ENCODE peak calls at places on chromosomes 5 and 9, in five cellular contexts. D is GM10248, A is fibroblast of pulmonary artery, P is dorsolateral prefrontal cortex, J is A549. T is an unnamed sample.

GRCh38 chr5:168471785-168472184 is 14.5 kb upstream of the RARS1 start:
- DNase-seq in D (no peak), J (no peak), A (no peak), P (no peak), T (no peak)

GRCh38 chr5:25459082-25459481 is 814.3 kb upstream of the CDH10 start:
- DNase-seq in A (no peak), D (no peak), P (no peak), J (no peak), T (no peak)

GRCh38 chr9:111572945-111573604 is 26.4 kb downstream of the PTGR1 start:
- DNase-seq in J (no peak), P (no peak), D (no peak), A (peak), T (no peak)

GRCh38 chr5:109324941-109325340 is 84.8 kb downstream of the PJA2 start:
- DNase-seq in P (no peak), A (peak), J (no peak), D (no peak), T (no peak)

GRCh38 chr5:175133185-175133584 is 310.8 kb downstream of the DRD1 start:
- DNase-seq in D (no peak), A (no peak), P (no peak), J (no peak), T (no peak)

GRCh38 chr9:124263158-124263557 is 5.4 kb downstream of the NEK6 start:
- DNase-seq in D (no peak), A (no peak), P (no peak), J (no peak), T (no peak)

GRCh38 chr5:91281409-91281808 is 101.7 kb downstream of the ARRDC3 start:
- DNase-seq in J (no peak), P (no peak), D (no peak), A (peak), T (no peak)

GRCh38 chr5:154755361-154756202 is at the start of gene LARP1:
- DNase-seq in J (no peak), D (peak), P (peak), A (peak), T (peak)

GRCh38 chr9:89996717-89997116 is 391.9 kb downstream of the GADD45G start:
- DNase-seq in J (no peak), D (no peak), P (no peak), A (no peak), T (no peak)

GRCh38 chr5:81762853-81763252 is 12.0 kb upstream of the SSBP2 start:
- DNase-seq in D (no peak), A (no peak), J (no peak), P (no peak), T (no peak)

GRCh38 chr9:33129886-33130284 is 37.3 kb downstream of the B4GALT1 start:
- DNase-seq in P (no peak), J (no peak), D (peak), A (no peak), T (no peak)

GRCh38 chr5:157345067-157345466 is 79.1 kb downstream of the CYFIP2 start:
- DNase-seq in A (no peak), D (no peak), P (no peak), J (no peak), T (no peak)

GRCh38 chr9:117414906-117415583 is at the start of gene ASTN2:
- DNase-seq in D (peak), J (no peak), P (peak), A (no peak), T (peak)

GRCh38 chr5:180052211-180052818 is 19.2 kb downstream of the RNF130 start:
- DNase-seq in P (no peak), D (no peak), A (no peak), J (no peak), T (no peak)

GRCh38 chr5:143235423-143235822 is 168.1 kb downstream of the NR3C1 start:
- DNase-seq in P (no peak), A (peak), J (no peak), D (no peak), T (no peak)

GRCh38 chr9:131432597-131433301 is 38.9 kb downstream of the PRRC2B start:
- DNase-seq in A (peak), J (no peak), P (no peak), D (no peak), T (no peak)

GRCh38 chr5:22612928-22613327 is 240.2 kb downstream of the CDH12 start:
- DNase-seq in J (no peak), D (no peak), P (no peak), A (no peak), T (no peak)

GRCh38 chr5:11617080-11617479 is 287.2 kb downstream of the CTNND2 start:
- DNase-seq in P (no peak), D (no peak), J (no peak), A (no peak), T (no peak)

GRCh38 chr5:82058710-82059109 is 86.9 kb downstream of the ATG10 start:
- DNase-seq in D (no peak), P (no peak), A (peak), J (no peak), T (no peak)

GRCh38 chr5:115486728-115487127 is 57.8 kb downstream of the FEM1C start:
- DNase-seq in J (no peak), A (no peak), D (no peak), P (no peak), T (no peak)

GRCh38 chr5:125703616-125704015 is 719.6 kb upstream of the GRAMD2B start:
- DNase-seq in D (no peak), P (no peak), A (no peak), J (no peak), T (no peak)

GRCh38 chr9:75866273-75866871 is 24.1 kb upstream of the PCSK5 start:
- DNase-seq in J (no peak), A (peak), P (no peak), D (peak), T (peak)

GRCh38 chr5:40437452-40437861 is 242.3 kb upstream of the PTGER4 start:
- DNase-seq in P (no peak), D (peak), A (peak), J (no peak), T (peak)

GRCh38 chr9:109372246-109372645 is 51.4 kb upstream of the EPB41L4B start:
- DNase-seq in P (no peak), D (no peak), A (no peak), J (no peak), T (no peak)

GRCh38 chr5:57302164-57302563 is 128.3 kb downstream of the GPBP1 start:
- DNase-seq in D (no peak), J (no peak), P (no peak), A (peak), T (no peak)

GRCh38 chr5:10793785-10794184 is 32.8 kb upstream of the DAP start:
- DNase-seq in A (no peak), P (no peak), D (no peak), J (no peak), T (no peak)

GRCh38 chr5:75534734-75535133 is 23.0 kb downstream of the POLK start:
- DNase-seq in P (no peak), D (no peak), J (no peak), A (no peak), T (no peak)

GRCh38 chr5:122600924-122601323 is 174.0 kb upstream of the SNX2 start:
- DNase-seq in J (no peak), A (no peak), P (no peak), D (no peak), T (no peak)

GRCh38 chr9:70297141-70297540 is 38.4 kb downstream of the SMC5 start:
- DNase-seq in D (no peak), P (no peak), A (no peak), J (no peak), T (no peak)

GRCh38 chr5:133140311-133140710 is 88.5 kb downstream of the HSPA4 start:
- DNase-seq in J (no peak), P (no peak), A (no peak), D (no peak), T (no peak)

GRCh38 chr9:121844090-121844489 is 192.7 kb downstream of the DAB2IP start:
- DNase-seq in A (peak), D (no peak), P (no peak), J (no peak), T (no peak)

GRCh38 chr9:20139755-20140154 is 350.9 kb upstream of the SLC24A2 start:
- DNase-seq in D (no peak), P (no peak), A (no peak), J (no peak), T (no peak)

GRCh38 chr5:140926903-140927573 is 939 bp downstream of the PCDHAC1 start:
- DNase-seq in J (no peak), A (no peak), D (no peak), P (no peak), T (no peak)

GRCh38 chr5:142537938-142538337 is 148.0 kb downstream of the FGF1 start:
- DNase-seq in J (no peak), D (no peak), P (no peak), A (peak), T (no peak)

GRCh38 chr9:2017209-2017458 is 2.0 kb downstream of the SMARCA2 start:
- DNase-seq in J (no peak), D (no peak), A (no peak), P (no peak), T (no peak)

GRCh38 chr5:43008369-43009158 is 31.6 kb downstream of the ANXA2R start:
- DNase-seq in P (peak), A (peak), D (peak), J (peak), T (peak)

GRCh38 chr5:43014522-43014921 is 25.6 kb downstream of the ANXA2R start:
- DNase-seq in D (no peak), A (no peak), J (no peak), P (no peak), T (no peak)

GRCh38 chr5:43007246-43007910 is 32.7 kb downstream of the ANXA2R start:
- DNase-seq in A (peak), P (peak), J (peak), D (peak), T (peak)

GRCh38 chr5:43007911-43008368 is 32.2 kb downstream of the ANXA2R start:
- DNase-seq in P (no peak), D (peak), A (peak), J (peak), T (peak)

DNA sequence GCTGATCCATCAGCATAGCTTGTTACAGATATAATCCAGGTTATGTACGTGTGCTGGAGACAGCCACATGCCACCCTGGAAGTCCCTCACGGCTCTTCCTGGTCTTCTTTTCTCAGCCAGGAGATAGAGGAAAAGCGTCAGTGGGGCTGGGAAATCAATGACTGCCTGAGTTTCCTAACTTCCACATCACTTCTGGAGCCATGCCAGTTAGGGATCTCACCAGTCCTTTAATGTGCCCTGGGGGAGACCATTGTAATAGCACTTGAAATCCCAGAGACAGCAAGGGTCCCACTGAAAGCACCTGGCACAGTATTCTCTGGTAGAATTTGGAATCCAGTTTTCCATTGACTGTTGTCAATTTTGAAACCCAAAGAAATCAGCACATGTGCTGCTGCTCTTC is 29.2 kb downstream of the ANXA2R start:
- DNase-seq in J (no peak), D (no peak), P (no peak), A (peak), T (no peak)
- TF ChIP-seq CTCF in J (no peak), D (no peak), P (no peak), A (no peak), T (no peak)

GRCh38 chr5:51958473-51958872 is 575.2 kb downstream of the ISL1 start:
- DNase-seq in J (no peak), A (no peak), P (no peak), D (no peak), T (no peak)

GRCh38 chr5:51961154-51961562 is 577.9 kb downstream of the ISL1 start:
- DNase-seq in D (no peak), P (no peak), J (no peak), A (no peak), T (no peak)

GRCh38 chr5:51960617-51961115 is 577.4 kb downstream of the ISL1 start:
- DNase-seq in D (no peak), J (no peak), A (peak), P (no peak), T (no peak)
- TF ChIP-seq CTCF in D (no peak), J (no peak), A (no peak), P (peak), T (peak)

GRCh38 chr9:129290606-129291005 is 112.5 kb upstream of the IER5L start:
- DNase-seq in J (no peak), P (no peak), D (no peak), A (no peak), T (no peak)
- TF ChIP-seq CTCF in J (no peak), P (no peak), D (no peak), A (no peak), T (no peak)

DNA sequence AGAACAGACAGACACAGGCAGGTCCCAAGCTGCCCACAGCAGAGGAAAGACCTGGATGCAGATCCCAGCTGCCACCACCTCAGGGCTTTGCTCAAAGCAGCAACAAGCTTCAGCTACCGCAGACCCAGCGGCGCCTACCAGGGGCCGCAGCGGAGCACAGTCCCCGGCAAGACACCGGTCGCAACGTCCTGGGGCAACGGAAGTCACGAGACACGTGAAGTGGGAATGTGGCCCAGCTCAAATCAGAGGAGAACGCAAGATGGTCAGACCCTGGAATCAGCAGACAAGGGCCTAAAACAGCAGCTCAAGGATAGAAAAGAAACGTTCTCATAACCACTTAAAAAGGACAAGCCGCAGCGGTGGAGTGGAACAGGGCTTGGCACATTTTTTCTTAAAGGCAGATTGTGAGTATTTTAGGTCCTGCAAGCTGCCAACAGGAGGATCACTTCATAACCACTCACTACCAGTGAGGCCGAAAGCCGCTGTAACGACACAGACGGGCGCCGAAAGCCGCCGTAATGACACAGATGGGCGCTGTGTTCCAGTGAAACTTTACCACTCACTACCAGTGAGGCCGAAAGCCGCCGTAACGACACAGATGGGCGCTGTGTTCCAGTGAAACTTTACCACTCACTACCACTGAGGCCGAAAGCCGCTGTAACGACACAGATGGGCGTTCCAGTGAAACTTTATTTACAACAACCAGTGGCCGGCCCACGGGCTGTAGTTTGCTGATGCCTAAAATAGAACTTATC is 21.7 kb downstream of the SLC9A3 start:
- DNase-seq in J (no peak), D (no peak), P (no peak), A (no peak), T (no peak)
- TF ChIP-seq CTCF in J (no peak), D (no peak), P (no peak), A (no peak), T (no peak)

GRCh38 chr5:151002681-151003502 is 17.5 kb upstream of the GPX3 start:
- DNase-seq in J (no peak), D (no peak), P (no peak), A (no peak), T (no peak)

GRCh38 chr5:151004499-151004898 is 15.9 kb upstream of the GPX3 start:
- DNase-seq in J (no peak), A (no peak), D (no peak), P (no peak), T (no peak)

GRCh38 chr5:151001436-151001835 is 19.0 kb upstream of the GPX3 start:
- DNase-seq in A (no peak), P (no peak), J (no peak), D (no peak), T (no peak)

GRCh38 chr5:151003503-151003860 is 16.9 kb upstream of the GPX3 start:
- DNase-seq in P (no peak), J (no peak), D (no peak), A (no peak), T (no peak)

GRCh38 chr5:151002250-151002649 is 18.1 kb upstream of the GPX3 start:
- DNase-seq in D (no peak), J (peak), A (peak), P (no peak), T (no peak)
- TF ChIP-seq CTCF in D (no peak), J (peak), A (peak), P (peak), T (peak)

GRCh38 chr9:94553029-94553938 is 1.6 kb upstream of the PCAT7 start:
- DNase-seq in A (no peak), P (no peak), D (no peak), J (no peak), T (no peak)
- TF ChIP-seq CTCF in A (no peak), P (no peak), D (peak), J (no peak), T (peak)